ENCODE peak calls at places on chromosome 16, in eight cellular contexts. U is breast epithelium; G is left ventricle myocardium inferior; Z is right lobe of liver; I is effector memory CD4-positive, alpha-beta T cell; B is neuronal stem cell; Y is Caco-2; L is adipocyte. M is an unnamed sample. For H3K4me1 and H3K27me3, the result is how much of the 10 kb centered on the place peaks cover.

GRCh38 chr16:27403601-27403992 is 1.6 kb downstream of the IL21R start:
- DNase-seq in U (no peak), G (no peak), Z (no peak), I (no peak), B (no peak), Y (no peak), L (no peak), M (no peak)

GRCh38 chr16:81431554-81432353 is 12.9 kb upstream of the CMIP start:
- DNase-seq in U (no peak), G (no peak), Z (peak), I (no peak), B (no peak), Y (no peak), L (peak), M (no peak)

GRCh38 chr16:12065866-12066545 is 89.5 kb downstream of the SNX29 start:
- DNase-seq in U (peak), G (no peak), Z (no peak), I (no peak), B (no peak), Y (no peak), L (no peak), M (no peak)

GRCh38 chr16:56584276-56584675 is 5.1 kb upstream of the MT3 start:
- DNase-seq in U (no peak), G (no peak), Z (no peak), I (no peak), B (no peak), Y (no peak), L (no peak), M (no peak)

GRCh38 chr16:6081320-6081976 is 983.9 kb upstream of the EEF2KMT start:
- DNase-seq in U (no peak), G (no peak), Z (no peak), I (no peak), B (peak), Y (peak), L (no peak), M (no peak)

GRCh38 chr16:78353610-78354009 is 254.2 kb downstream of the WWOX start:
- DNase-seq in U (no peak), G (no peak), Z (no peak), I (no peak), B (no peak), Y (no peak), L (no peak), M (no peak)

GRCh38 chr16:53457670-53458069 is 23.4 kb downstream of the RBL2 start:
- DNase-seq in U (no peak), G (no peak), Z (no peak), I (peak), B (no peak), Y (no peak), L (no peak), M (no peak)

GRCh38 chr16:1461146-1461545 is 13.7 kb downstream of the CLCN7 start:
- DNase-seq in U (no peak), G (no peak), Z (no peak), I (no peak), B (no peak), Y (no peak), L (no peak), M (peak)

GRCh38 chr16:89442990-89443726 is 47.2 kb downstream of the ANKRD11 start:
- DNase-seq in U (no peak), G (no peak), Z (no peak), I (no peak), B (no peak), Y (no peak), L (peak), M (peak)

GRCh38 chr16:26542198-26542597 is 524.5 kb upstream of the C16orf82 start:
- DNase-seq in U (no peak), G (no peak), Z (no peak), I (no peak), B (no peak), Y (no peak), L (no peak), M (no peak)

GRCh38 chr16:73032548-73033270 is 15.2 kb downstream of the ZFHX3 start:
- DNase-seq in U (no peak), G (no peak), Z (no peak), I (no peak), B (no peak), Y (no peak), L (no peak), M (no peak)

GRCh38 chr16:79991918-79992317 is 391.4 kb upstream of the MAF start:
- DNase-seq in U (no peak), G (no peak), Z (no peak), I (no peak), B (no peak), Y (no peak), L (no peak), M (no peak)

GRCh38 chr16:69286941-69287713 is 24.0 kb upstream of the VPS4A start:
- DNase-seq in U (no peak), G (peak), Z (peak), I (peak), B (peak), Y (peak), L (peak), M (no peak)

GRCh38 chr16:81239722-81240121 is 1.2 kb downstream of the BCO1 start:
- DNase-seq in U (no peak), G (no peak), Z (no peak), I (no peak), B (no peak), Y (no peak), L (no peak), M (no peak)

GRCh38 chr16:85514295-85514600 is 98.9 kb upstream of the GSE1 start:
- DNase-seq in U (no peak), G (peak), Z (no peak), I (no peak), B (no peak), Y (no peak), L (no peak), M (peak)

GRCh38 chr16:4307215-4308037 is 8.4 kb upstream of the GLIS2 start:
- DNase-seq in U (peak), G (peak), Z (peak), I (peak), B (peak), Y (peak), L (peak), M (peak)

GRCh38 chr16:80938928-80939260 is 67.8 kb downstream of the CMC2 start:
- DNase-seq in U (no peak), G (no peak), Z (no peak), I (no peak), B (no peak), Y (no peak), L (peak), M (no peak)

GRCh38 chr16:53744449-53744848 is 40.5 kb downstream of the FTO start:
- DNase-seq in U (no peak), G (no peak), Z (no peak), I (peak), B (no peak), Y (no peak), L (no peak), M (no peak)

GRCh38 chr16:68022278-68022727 is 729 bp downstream of the DDX28 start:
- DNase-seq in U (no peak), G (no peak), Z (peak), I (no peak), B (no peak), Y (no peak), L (no peak), M (no peak)
- H3K4me1 ChIP-seq in U (under half), G (under half), Z (under half), I (under half), B (under half), Y (under half), L (under half), M (under half)

DNA sequence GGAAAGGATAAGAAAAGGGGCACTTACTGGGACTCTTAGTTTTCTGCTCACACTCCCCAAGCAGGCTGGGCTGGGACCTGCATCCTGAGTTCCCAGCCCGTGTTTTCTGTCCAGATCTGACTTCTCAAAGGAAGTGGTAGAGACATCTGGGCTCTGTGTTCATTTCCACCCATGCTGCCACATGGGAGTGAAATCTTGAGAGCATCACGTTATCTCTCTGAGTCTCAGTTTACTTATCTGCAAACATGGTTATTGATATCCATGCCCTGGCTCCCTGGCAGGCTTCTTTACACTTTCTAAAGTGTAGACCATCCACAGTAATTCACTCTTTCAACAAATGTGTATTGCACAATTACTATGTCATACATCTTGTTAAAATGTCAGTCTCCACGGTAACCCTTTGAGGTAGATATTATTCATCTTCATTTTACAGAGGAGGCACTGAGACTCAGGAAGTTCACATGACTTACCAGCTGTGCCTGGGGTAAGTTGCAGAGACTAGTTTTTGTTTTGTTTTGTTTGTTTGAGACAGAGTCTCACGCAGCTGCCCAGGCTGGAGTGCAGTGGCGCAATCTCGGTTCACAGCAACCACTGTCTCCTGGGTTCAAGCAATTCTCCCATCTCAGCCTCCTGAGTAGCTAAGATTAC is 3.4 kb downstream of the ZNF688 start:
- DNase-seq in U (no peak), G (no peak), Z (no peak), I (peak), B (no peak), Y (peak), L (peak), M (no peak)
- H3K4me3 ChIP-seq in U (no peak), G (no peak), Z (no peak), I (no peak), B (no peak), Y (no peak), L (no peak), M (no peak)

DNA sequence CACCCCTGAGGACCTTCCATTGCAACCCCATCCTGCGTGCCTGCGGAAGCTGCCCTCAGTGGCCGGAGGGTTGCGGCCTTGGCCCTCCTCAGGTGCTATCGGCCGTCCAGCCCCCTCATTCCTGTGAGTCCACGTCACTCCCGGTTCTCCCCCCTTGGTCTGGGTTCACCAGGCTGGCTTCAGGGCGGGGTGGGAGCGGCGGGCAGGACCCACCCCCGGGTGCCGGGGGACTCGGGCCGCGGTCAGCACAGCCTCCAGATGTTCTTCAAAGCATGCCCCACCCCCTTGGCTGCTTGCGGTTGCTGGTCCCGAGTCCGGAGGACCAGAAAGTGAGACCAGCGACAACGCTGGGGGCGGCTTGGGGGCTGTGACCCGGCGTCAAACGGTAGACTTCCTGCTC is 4.4 kb downstream of the ZNF469 start:
- DNase-seq in U (no peak), G (peak), Z (no peak), I (no peak), B (no peak), Y (no peak), L (no peak), M (no peak)
- H3K27me3 ChIP-seq in U (under half), G (half or more), Z (under half), I (under half), B (half or more), Y (under half), L (under half), M (under half)

GRCh38 chr16:66604376-66605176 is at the start of gene CMTM3:
- DNase-seq in U (no peak), G (peak), Z (peak), I (peak), B (peak), Y (peak), L (peak), M (peak)

GRCh38 chr16:66606000-66606751 is 1.7 kb downstream of the CMTM3 start:
- DNase-seq in U (no peak), G (no peak), Z (no peak), I (no peak), B (no peak), Y (no peak), L (peak), M (no peak)

GRCh38 chr16:66605177-66605999 is 884 bp downstream of the CMTM3 start:
- DNase-seq in U (no peak), G (peak), Z (peak), I (peak), B (peak), Y (peak), L (peak), M (peak)

GRCh38 chr16:66601471-66601870 is 3.0 kb upstream of the CMTM3 start:
- DNase-seq in U (no peak), G (no peak), Z (no peak), I (no peak), B (no peak), Y (no peak), L (no peak), M (no peak)

DNA sequence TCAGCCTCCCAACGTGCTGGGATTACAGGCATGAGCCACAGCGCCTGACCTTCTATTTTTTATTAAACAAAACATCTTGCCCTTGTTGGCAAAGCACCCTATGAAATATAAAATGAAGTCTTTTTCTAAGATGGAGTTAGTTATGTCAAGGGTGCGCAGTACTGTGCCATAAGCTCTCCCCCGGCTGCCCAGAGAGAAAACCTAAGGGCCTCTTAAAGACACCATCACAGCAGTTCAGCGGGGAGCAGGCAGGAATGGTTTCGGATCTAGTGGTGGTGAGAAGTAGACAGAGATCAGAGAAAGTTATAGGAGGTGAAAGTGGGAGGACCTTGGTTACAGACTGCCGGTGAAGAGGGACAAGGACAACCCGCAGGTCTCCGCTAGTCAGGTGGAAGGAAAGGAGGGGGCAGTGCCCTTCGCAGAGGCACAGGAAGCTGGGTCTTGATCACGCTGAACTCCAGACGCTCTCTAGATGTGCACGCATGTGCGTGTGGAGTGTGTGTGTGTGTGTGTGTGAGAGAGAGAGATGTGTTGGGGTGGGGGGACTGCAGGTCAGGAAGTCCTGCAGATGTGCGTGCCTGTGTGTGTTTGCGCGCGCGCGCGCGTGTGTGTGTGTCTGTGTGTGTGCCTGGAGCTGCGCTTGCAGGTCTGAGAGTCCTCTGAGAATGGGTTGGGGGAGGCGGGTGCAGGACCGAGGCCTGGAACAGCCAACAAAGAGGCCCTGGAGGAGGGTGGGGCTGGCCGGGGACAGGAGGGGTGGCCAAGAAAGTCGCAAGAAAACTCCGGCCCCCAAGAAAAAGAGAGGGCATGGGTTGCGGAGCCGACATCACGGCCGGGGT is 748 bp upstream of the CMTM3 start:
- DNase-seq in U (no peak), G (peak), Z (peak), I (peak), B (peak), Y (peak), L (no peak), M (peak)
- H3K4me1 ChIP-seq in U (under half), G (under half), Z (under half), I (under half), B (under half), Y (under half), L (under half), M (under half)

GRCh38 chr16:3150346-3151218 is 15.8 kb downstream of the ZNF213 start:
- DNase-seq in U (peak), G (peak), Z (peak), I (peak), B (peak), Y (peak), L (peak), M (peak)

GRCh38 chr16:3152273-3153076 is 17.6 kb downstream of the ZNF213 start:
- DNase-seq in U (peak), G (peak), Z (peak), I (peak), B (peak), Y (peak), L (peak), M (peak)

GRCh38 chr16:3155181-3155580 is 20.4 kb downstream of the ZNF213 start:
- DNase-seq in U (no peak), G (no peak), Z (no peak), I (no peak), B (no peak), Y (no peak), L (no peak), M (no peak)

GRCh38 chr16:3152022-3152272 is 17.1 kb downstream of the ZNF213 start:
- DNase-seq in U (no peak), G (no peak), Z (no peak), I (no peak), B (no peak), Y (no peak), L (no peak), M (peak)

GRCh38 chr16:3153077-3153368 is 18.2 kb downstream of the ZNF213 start:
- DNase-seq in U (no peak), G (no peak), Z (no peak), I (no peak), B (no peak), Y (no peak), L (no peak), M (no peak)
- H3K4me3 ChIP-seq in U (peak), G (peak), Z (no peak), I (no peak), B (peak), Y (no peak), L (no peak), M (no peak)

M was measured in ovary.